ENCODE peak calls at places on chromosome 9, in four cellular contexts. One of them, this sample, is unnamed.

GRCh38 chr9:4375424-4376195 is 75.7 kb upstream of the GLIS3 start:
- DNase-seq in thyroid gland: no peak
- DNase-seq in testis: no peak
- DNase-seq in H54: peak
- DNase-seq in this sample: no peak

GRCh38 chr9:132783006-132783405 is 95.1 kb downstream of the AK8 start:
- DNase-seq in H54: no peak
- DNase-seq in thyroid gland: no peak
- DNase-seq in testis: no peak
- DNase-seq in this sample: no peak

GRCh38 chr9:74083681-74084433 is 413.3 kb upstream of the RORB start:
- DNase-seq in testis: no peak
- DNase-seq in thyroid gland: no peak
- DNase-seq in H54: no peak
- DNase-seq in this sample: no peak

GRCh38 chr9:92976436-92976835 is 29.1 kb downstream of the FGD3 start:
- DNase-seq in H54: no peak
- DNase-seq in testis: no peak
- DNase-seq in thyroid gland: no peak
- DNase-seq in this sample: no peak

GRCh38 chr9:14107495-14107894 is 206.4 kb downstream of the NFIB start:
- DNase-seq in testis: no peak
- DNase-seq in H54: no peak
- DNase-seq in thyroid gland: no peak
- DNase-seq in this sample: no peak

GRCh38 chr9:35350827-35351549 is 138.9 kb upstream of the RUSC2 start:
- DNase-seq in H54: no peak
- DNase-seq in thyroid gland: no peak
- DNase-seq in testis: peak
- DNase-seq in this sample: no peak

GRCh38 chr9:72883867-72884266 is 69.0 kb downstream of the ALDH1A1 start:
- DNase-seq in testis: no peak
- DNase-seq in thyroid gland: no peak
- DNase-seq in H54: no peak
- DNase-seq in this sample: no peak

GRCh38 chr9:133552236-133552635 is 17.7 kb downstream of the ADAMTSL2 start:
- DNase-seq in thyroid gland: no peak
- DNase-seq in testis: no peak
- DNase-seq in H54: no peak
- DNase-seq in this sample: no peak

GRCh38 chr9:76662476-76663281 is 101.6 kb upstream of the PCA3 start:
- DNase-seq in thyroid gland: no peak
- DNase-seq in H54: no peak
- DNase-seq in testis: no peak
- DNase-seq in this sample: no peak

GRCh38 chr9:137303031-137303892 is 1.2 kb upstream of the NRARP start:
- DNase-seq in testis: no peak
- DNase-seq in thyroid gland: no peak
- DNase-seq in H54: no peak
- DNase-seq in this sample: no peak

GRCh38 chr9:136021891-136022681 is 60.9 kb upstream of the UBAC1 start:
- DNase-seq in H54: no peak
- DNase-seq in thyroid gland: no peak
- DNase-seq in testis: no peak
- DNase-seq in this sample: no peak

GRCh38 chr9:16516887-16517286 is 353.6 kb downstream of the BNC2 start:
- DNase-seq in H54: no peak
- DNase-seq in testis: no peak
- DNase-seq in thyroid gland: no peak
- DNase-seq in this sample: no peak

GRCh38 chr9:112503170-112503569 is 16.5 kb downstream of the KIAA1958 start:
- DNase-seq in thyroid gland: peak
- DNase-seq in H54: no peak
- DNase-seq in testis: no peak
- DNase-seq in this sample: no peak

GRCh38 chr9:23962101-23962500 is 136.1 kb upstream of the ELAVL2 start:
- DNase-seq in testis: no peak
- DNase-seq in H54: no peak
- DNase-seq in thyroid gland: no peak
- DNase-seq in this sample: no peak

GRCh38 chr9:105150991-105151685 is 93.3 kb upstream of the SLC44A1 start:
- DNase-seq in H54: peak
- DNase-seq in testis: no peak
- DNase-seq in thyroid gland: no peak
- DNase-seq in this sample: no peak

GRCh38 chr9:34546834-34547827 is 24.3 kb upstream of the ENHO start:
- DNase-seq in testis: peak
- DNase-seq in H54: peak
- DNase-seq in thyroid gland: peak
- DNase-seq in this sample: no peak

GRCh38 chr9:137083418-137084004 is 3.3 kb upstream of the MAN1B1 start:
- DNase-seq in H54: peak
- DNase-seq in testis: no peak
- DNase-seq in thyroid gland: no peak
- DNase-seq in this sample: no peak

GRCh38 chr9:134321957-134322741 is 4.1 kb upstream of the RXRA start:
- DNase-seq in testis: no peak
- DNase-seq in H54: no peak
- DNase-seq in thyroid gland: no peak
- DNase-seq in this sample: no peak

GRCh38 chr9:136799079-136799853 is 3.1 kb downstream of the CCDC183 start:
- DNase-seq in H54: no peak
- DNase-seq in thyroid gland: peak
- DNase-seq in testis: peak
- DNase-seq in this sample: no peak

GRCh38 chr9:93132287-93132927 is 1.6 kb downstream of the NINJ1 start:
- DNase-seq in testis: peak
- DNase-seq in H54: no peak
- DNase-seq in thyroid gland: peak
- DNase-seq in this sample: no peak

GRCh38 chr9:99057665-99058625 is 47.0 kb upstream of the TGFBR1 start:
- DNase-seq in H54: peak
- DNase-seq in testis: peak
- DNase-seq in thyroid gland: peak
- DNase-seq in this sample: no peak

GRCh38 chr9:122642226-122642625 is 15.2 kb downstream of the OR1B1 start:
- DNase-seq in testis: no peak
- DNase-seq in thyroid gland: no peak
- DNase-seq in H54: peak
- DNase-seq in this sample: no peak

GRCh38 chr9:116695441-116695840 is 8.3 kb downstream of the TRIM32 start:
- DNase-seq in H54: no peak
- DNase-seq in testis: no peak
- DNase-seq in thyroid gland: no peak
- DNase-seq in this sample: no peak

GRCh38 chr9:136941231-136942111 is 3.1 kb downstream of the FBXW5 start:
- DNase-seq in H54: no peak
- DNase-seq in thyroid gland: no peak
- DNase-seq in testis: no peak
- DNase-seq in this sample: no peak

GRCh38 chr9:134413890-134414731 is 87.9 kb downstream of the RXRA start:
- DNase-seq in testis: no peak
- DNase-seq in thyroid gland: peak
- DNase-seq in H54: peak
- DNase-seq in this sample: no peak

GRCh38 chr9:17731308-17731707 is 152.4 kb downstream of the SH3GL2 start:
- DNase-seq in testis: no peak
- DNase-seq in H54: no peak
- DNase-seq in thyroid gland: no peak
- DNase-seq in this sample: no peak

GRCh38 chr9:15286288-15286834 is 20.7 kb downstream of the TTC39B start:
- DNase-seq in H54: no peak
- DNase-seq in thyroid gland: no peak
- DNase-seq in testis: no peak
- DNase-seq in this sample: no peak

GRCh38 chr9:112278152-112278551 is 55.3 kb downstream of the PTBP3 start:
- DNase-seq in H54: no peak
- DNase-seq in testis: no peak
- DNase-seq in thyroid gland: no peak
- DNase-seq in this sample: no peak

DNA sequence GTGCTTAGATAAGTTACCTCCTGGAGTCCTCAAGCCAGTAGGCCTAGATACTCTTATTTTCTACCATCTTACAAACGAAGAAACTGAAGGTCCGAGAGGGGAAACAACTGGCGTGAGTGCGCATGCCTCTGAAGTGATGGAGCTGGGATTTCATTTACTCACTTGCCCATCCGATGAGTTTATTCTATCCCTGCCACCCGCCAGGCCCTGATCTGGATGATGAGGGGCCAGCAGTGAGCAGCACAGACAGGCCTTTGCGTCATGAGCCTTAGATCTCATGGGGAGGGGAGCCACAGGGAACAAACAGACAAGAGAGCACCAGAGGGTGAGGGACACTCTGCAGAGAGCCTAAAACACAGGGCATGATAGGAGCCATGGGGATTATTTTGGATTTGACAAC is 34.1 kb upstream of the SLC2A8 start:
- DNase-seq in thyroid gland: no peak
- DNase-seq in testis: no peak
- DNase-seq in H54: no peak
- DNase-seq in this sample: no peak
- TF ChIP-seq POLR2A in thyroid gland: no peak
- TF ChIP-seq POLR2A in testis: no peak
- TF ChIP-seq POLR2A in H54: no peak
- TF ChIP-seq POLR2A in this sample: no peak

DNA sequence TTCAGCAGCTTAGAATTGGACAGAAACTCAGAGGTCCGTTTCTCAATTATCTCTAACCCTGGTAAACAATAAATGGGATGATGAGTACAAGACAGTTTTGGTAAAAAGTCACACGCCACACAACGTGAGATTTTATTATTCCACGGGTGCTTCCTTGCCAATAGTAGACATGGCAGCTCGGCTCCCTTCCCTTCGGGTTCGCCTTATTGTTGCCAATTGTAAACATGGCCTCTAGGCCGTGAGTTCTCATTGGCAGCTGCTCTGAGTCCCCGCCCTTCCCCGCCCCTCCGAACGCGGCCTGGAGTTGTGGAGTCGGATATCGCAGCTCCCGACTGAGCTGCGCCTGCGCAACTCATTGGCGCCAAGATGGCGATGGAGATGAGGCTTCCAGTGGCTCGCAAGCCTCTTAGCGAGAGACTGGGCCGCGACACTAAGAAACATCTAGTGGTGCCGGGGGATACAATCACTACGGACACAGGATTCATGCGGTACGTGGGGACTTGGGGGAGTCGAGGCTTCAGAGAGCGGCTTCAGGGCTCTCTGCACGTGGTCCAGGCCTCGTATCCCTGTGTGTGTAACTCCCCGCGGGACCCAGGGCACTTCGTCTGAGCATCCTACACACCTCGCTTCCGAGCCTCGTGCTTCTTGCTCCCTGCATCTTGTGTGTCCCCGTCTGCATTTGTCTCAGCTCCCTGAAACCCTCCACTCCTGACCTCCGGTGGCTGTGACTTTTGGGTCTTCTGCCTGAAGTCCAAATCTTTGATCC is at the start of gene EXOSC2:
- DNase-seq in thyroid gland: peak
- DNase-seq in H54: peak
- DNase-seq in testis: peak
- DNase-seq in this sample: peak
- TF ChIP-seq POLR2A in thyroid gland: no peak
- TF ChIP-seq POLR2A in H54: peak
- TF ChIP-seq POLR2A in testis: no peak
- TF ChIP-seq POLR2A in this sample: no peak

GRCh38 chr9:91422832-91423711 is 560 bp downstream of the NFIL3 start:
- DNase-seq in H54: peak
- DNase-seq in thyroid gland: peak
- DNase-seq in testis: peak
- DNase-seq in this sample: peak

GRCh38 chr9:91425270-91425669 is 1.6 kb upstream of the NFIL3 start:
- DNase-seq in testis: no peak
- DNase-seq in H54: no peak
- DNase-seq in thyroid gland: no peak
- DNase-seq in this sample: no peak

GRCh38 chr9:91421987-91422765 is 1.5 kb downstream of the NFIL3 start:
- DNase-seq in testis: peak
- DNase-seq in H54: peak
- DNase-seq in thyroid gland: peak
- DNase-seq in this sample: no peak

GRCh38 chr9:91424403-91425176 is 958 bp upstream of the NFIL3 start:
- DNase-seq in thyroid gland: peak
- DNase-seq in H54: peak
- DNase-seq in testis: peak
- DNase-seq in this sample: no peak

DNA sequence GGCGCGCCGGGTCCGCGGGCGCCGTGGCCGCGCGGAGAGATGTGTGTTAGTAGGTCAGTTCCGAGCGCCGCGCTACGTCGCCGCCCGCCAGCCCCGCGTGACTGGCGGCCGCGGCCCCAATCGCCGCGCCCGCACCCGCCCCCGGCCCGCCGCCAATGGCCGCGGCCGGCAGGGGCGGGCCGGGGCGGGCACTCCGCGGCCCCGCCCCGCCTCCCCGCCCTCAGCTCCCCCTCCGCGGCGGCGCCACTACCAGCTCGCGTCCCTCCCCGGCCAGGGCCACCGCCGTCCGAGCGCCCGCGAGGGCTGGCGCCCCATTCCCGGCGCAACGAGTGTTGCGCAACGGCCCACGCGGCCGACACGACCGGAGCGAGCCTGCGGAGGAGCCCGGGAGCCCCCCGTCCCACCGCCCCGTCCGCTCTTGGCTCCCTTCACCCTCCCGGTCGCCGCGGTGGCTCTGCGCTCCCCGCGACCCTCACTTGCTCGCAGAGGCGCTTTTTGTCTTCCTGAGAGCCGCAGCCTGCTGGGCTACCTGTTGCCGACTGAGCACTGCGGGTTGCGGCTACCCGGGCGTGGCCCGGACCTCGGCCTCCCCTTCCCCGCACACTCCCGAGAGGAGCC is at the start of gene NFIL3:
- DNase-seq in H54: peak
- DNase-seq in thyroid gland: peak
- DNase-seq in testis: peak
- DNase-seq in this sample: no peak
- TF ChIP-seq POLR2A in H54: peak
- TF ChIP-seq POLR2A in thyroid gland: peak
- TF ChIP-seq POLR2A in testis: no peak
- TF ChIP-seq POLR2A in this sample: peak

DNA sequence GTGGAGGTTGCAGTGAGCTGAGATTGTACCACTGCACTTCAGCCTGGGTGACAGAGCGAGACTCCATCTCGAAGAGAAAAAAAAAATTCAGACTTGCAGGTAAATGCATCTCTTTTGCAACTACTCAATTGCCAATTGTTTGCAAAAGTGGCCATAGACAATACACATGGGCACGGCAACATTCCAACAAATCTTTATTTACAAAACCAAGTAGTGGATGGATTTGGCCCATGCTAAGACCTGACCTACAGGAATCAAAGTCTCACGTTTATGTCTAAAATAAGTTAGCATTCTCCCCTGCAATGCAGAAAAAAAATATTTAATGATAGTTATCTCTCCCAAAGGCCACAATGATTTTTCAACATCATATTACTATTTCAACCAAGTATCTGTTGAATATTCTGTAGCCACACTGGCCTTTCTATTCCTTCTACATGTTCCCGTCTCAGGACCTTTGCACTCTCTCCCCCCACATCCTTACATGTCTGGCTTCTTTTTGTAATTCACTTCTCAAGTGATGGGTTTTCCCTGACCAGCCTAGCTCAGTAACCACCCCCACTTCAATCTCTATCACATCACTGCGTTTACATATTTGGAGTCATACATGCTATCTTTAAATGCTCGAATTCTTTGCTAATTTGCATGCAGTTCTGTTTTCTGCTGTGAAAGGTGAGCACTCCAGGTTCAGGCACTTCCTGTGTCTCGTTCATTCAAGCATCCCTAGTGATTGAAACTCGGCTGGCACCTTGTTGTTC is 54.2 kb downstream of the FNBP1 start:
- DNase-seq in testis: no peak
- DNase-seq in thyroid gland: peak
- DNase-seq in H54: no peak
- DNase-seq in this sample: no peak
- TF ChIP-seq POLR2A in testis: no peak
- TF ChIP-seq POLR2A in thyroid gland: no peak
- TF ChIP-seq POLR2A in H54: no peak
- TF ChIP-seq POLR2A in this sample: no peak

This sample was measured in vagina.